ENCODE peak calls at places on chromosomes 1 and 21, in four cellular contexts. One of them, this sample, is unnamed.

GRCh38 chr1:210098376-210098775 is 134.2 kb upstream of the SERTAD4 start:
- DNase-seq in heart right ventricle: no peak
- DNase-seq in AG08395: no peak
- DNase-seq in vagina: no peak
- DNase-seq in this sample: no peak

GRCh38 chr1:187415065-187415464 is 586.3 kb downstream of the PLA2G4A start:
- DNase-seq in heart right ventricle: no peak
- DNase-seq in AG08395: no peak
- DNase-seq in vagina: no peak
- DNase-seq in this sample: no peak

GRCh38 chr1:204591473-204592090 is 75.4 kb downstream of the MDM4 start:
- DNase-seq in heart right ventricle: no peak
- DNase-seq in AG08395: peak; percentile 59
- DNase-seq in vagina: no peak
- DNase-seq in this sample: peak; percentile 37

GRCh38 chr1:205813755-205814058 is 709 bp upstream of the SLC41A1 start:
- DNase-seq in heart right ventricle: no peak
- DNase-seq in AG08395: no peak
- DNase-seq in vagina: no peak
- DNase-seq in this sample: no peak

GRCh38 chr1:56291374-56291841 is 288.0 kb downstream of the PLPP3 start:
- DNase-seq in heart right ventricle: peak; percentile 40
- DNase-seq in AG08395: peak; percentile 25
- DNase-seq in vagina: no peak
- DNase-seq in this sample: no peak

GRCh38 chr1:70153739-70154138 is 51.6 kb downstream of the LRRC40 start:
- DNase-seq in heart right ventricle: no peak
- DNase-seq in AG08395: no peak
- DNase-seq in vagina: no peak
- DNase-seq in this sample: no peak

GRCh38 chr21:31337991-31338891 is 5.8 kb downstream of the TIAM1 start:
- DNase-seq in heart right ventricle: no peak
- DNase-seq in AG08395: no peak
- DNase-seq in vagina: no peak
- DNase-seq in this sample: no peak

GRCh38 chr1:59249738-59250137 is 47.2 kb upstream of the FGGY start:
- DNase-seq in heart right ventricle: no peak
- DNase-seq in AG08395: no peak
- DNase-seq in vagina: no peak
- DNase-seq in this sample: no peak

GRCh38 chr21:14917762-14918161 is 147.0 kb downstream of the NRIP1 start:
- DNase-seq in heart right ventricle: no peak
- DNase-seq in AG08395: no peak
- DNase-seq in vagina: no peak
- DNase-seq in this sample: no peak

GRCh38 chr1:54310439-54311328 is 95.5 kb downstream of the SSBP3 start:
- DNase-seq in heart right ventricle: peak; percentile 68
- DNase-seq in AG08395: peak; percentile 30
- DNase-seq in vagina: no peak
- DNase-seq in this sample: no peak

GRCh38 chr1:197599789-197600188 is 175.5 kb downstream of the DENND1B start:
- DNase-seq in heart right ventricle: no peak
- DNase-seq in AG08395: no peak
- DNase-seq in vagina: no peak
- DNase-seq in this sample: no peak

GRCh38 chr1:182413969-182414368 is 13.5 kb upstream of the TEDDM1 start:
- DNase-seq in heart right ventricle: no peak
- DNase-seq in AG08395: no peak
- DNase-seq in vagina: no peak
- DNase-seq in this sample: no peak

This sample was measured in GM04503.